ENCODE peak calls at places on chromosomes 4 and X, in nine cellular contexts. One of them, this sample, is unnamed. For H3K4me1, the result is how much of the 10 kb centered on the place peaks cover.

GRCh38 chr4:134202557-134202956 is 968 bp upstream of the PABPC4L start:
- DNase-seq in PC-3: peak
- DNase-seq in uterus: no peak
- DNase-seq in body of pancreas: no peak
- DNase-seq in endothelial cell of umbilical vein: peak
- DNase-seq in upper lobe of right lung: no peak
- DNase-seq in stomach: no peak
- DNase-seq in SJSA1: no peak
- DNase-seq in A549: no peak
- DNase-seq in this sample: no peak

GRCh38 chrX:80765226-80765625 is 44.5 kb downstream of the BRWD3 start:
- DNase-seq in A549: no peak
- DNase-seq in uterus: no peak
- DNase-seq in SJSA1: no peak
- DNase-seq in PC-3: peak
- DNase-seq in stomach: no peak
- DNase-seq in upper lobe of right lung: no peak
- DNase-seq in endothelial cell of umbilical vein: no peak
- DNase-seq in body of pancreas: no peak
- DNase-seq in this sample: no peak

GRCh38 chr4:157075811-157076577 is at the start of gene GLRB:
- DNase-seq in stomach: no peak
- DNase-seq in SJSA1: peak
- DNase-seq in upper lobe of right lung: peak
- DNase-seq in PC-3: peak
- DNase-seq in A549: peak
- DNase-seq in uterus: peak
- DNase-seq in body of pancreas: peak
- DNase-seq in endothelial cell of umbilical vein: peak
- DNase-seq in this sample: no peak

GRCh38 chr4:84418032-84418709 is 80.9 kb downstream of the NKX6-1 start:
- DNase-seq in body of pancreas: peak
- DNase-seq in PC-3: no peak
- DNase-seq in stomach: no peak
- DNase-seq in upper lobe of right lung: no peak
- DNase-seq in SJSA1: no peak
- DNase-seq in A549: no peak
- DNase-seq in uterus: no peak
- DNase-seq in endothelial cell of umbilical vein: no peak
- DNase-seq in this sample: no peak

GRCh38 chrX:56219702-56220101 is 12.5 kb upstream of the KLF8 start:
- DNase-seq in A549: no peak
- DNase-seq in upper lobe of right lung: no peak
- DNase-seq in SJSA1: no peak
- DNase-seq in stomach: no peak
- DNase-seq in endothelial cell of umbilical vein: peak
- DNase-seq in body of pancreas: no peak
- DNase-seq in PC-3: peak
- DNase-seq in uterus: no peak
- DNase-seq in this sample: no peak

GRCh38 chr4:187124311-187124710 is 400.7 kb upstream of the FAT1 start:
- DNase-seq in A549: no peak
- DNase-seq in PC-3: no peak
- DNase-seq in upper lobe of right lung: no peak
- DNase-seq in uterus: no peak
- DNase-seq in SJSA1: no peak
- DNase-seq in stomach: no peak
- DNase-seq in endothelial cell of umbilical vein: no peak
- DNase-seq in body of pancreas: no peak
- DNase-seq in this sample: no peak

GRCh38 chrX:100768679-100769338 is 36.9 kb upstream of the SYTL4 start:
- DNase-seq in endothelial cell of umbilical vein: peak
- DNase-seq in A549: peak
- DNase-seq in uterus: peak
- DNase-seq in PC-3: peak
- DNase-seq in upper lobe of right lung: peak
- DNase-seq in body of pancreas: peak
- DNase-seq in stomach: peak
- DNase-seq in SJSA1: peak
- DNase-seq in this sample: peak

GRCh38 chr4:56181140-56181950 is 205.9 kb downstream of the AASDH start:
- DNase-seq in A549: no peak
- DNase-seq in SJSA1: no peak
- DNase-seq in PC-3: no peak
- DNase-seq in upper lobe of right lung: no peak
- DNase-seq in stomach: no peak
- DNase-seq in body of pancreas: no peak
- DNase-seq in uterus: no peak
- DNase-seq in endothelial cell of umbilical vein: no peak
- DNase-seq in this sample: no peak

GRCh38 chrX:119008122-119008744 is 33.8 kb downstream of the LONRF3 start:
- DNase-seq in body of pancreas: peak
- DNase-seq in upper lobe of right lung: no peak
- DNase-seq in stomach: peak
- DNase-seq in SJSA1: no peak
- DNase-seq in uterus: no peak
- DNase-seq in A549: peak
- DNase-seq in PC-3: peak
- DNase-seq in endothelial cell of umbilical vein: peak
- DNase-seq in this sample: peak

GRCh38 chr4:146522098-146522861 is 540 bp upstream of the SLC10A7 start:
- DNase-seq in endothelial cell of umbilical vein: peak
- DNase-seq in A549: peak
- DNase-seq in body of pancreas: peak
- DNase-seq in PC-3: peak
- DNase-seq in upper lobe of right lung: peak
- DNase-seq in uterus: peak
- DNase-seq in stomach: peak
- DNase-seq in SJSA1: peak
- DNase-seq in this sample: peak

GRCh38 chrX:46722742-46723568 is 36.0 kb downstream of the SLC9A7 start:
- DNase-seq in upper lobe of right lung: no peak
- DNase-seq in A549: no peak
- DNase-seq in body of pancreas: no peak
- DNase-seq in uterus: no peak
- DNase-seq in PC-3: peak
- DNase-seq in stomach: no peak
- DNase-seq in endothelial cell of umbilical vein: no peak
- DNase-seq in SJSA1: no peak
- DNase-seq in this sample: no peak

GRCh38 chr4:153947124-153947523 is 158.2 kb upstream of the SFRP2 start:
- DNase-seq in PC-3: no peak
- DNase-seq in A549: no peak
- DNase-seq in upper lobe of right lung: no peak
- DNase-seq in uterus: no peak
- DNase-seq in SJSA1: no peak
- DNase-seq in body of pancreas: no peak
- DNase-seq in endothelial cell of umbilical vein: no peak
- DNase-seq in stomach: no peak
- DNase-seq in this sample: no peak

GRCh38 chrX:56764975-56765791 is 36.1 kb downstream of the NBDY start:
- DNase-seq in upper lobe of right lung: peak
- DNase-seq in endothelial cell of umbilical vein: no peak
- DNase-seq in stomach: no peak
- DNase-seq in body of pancreas: peak
- DNase-seq in uterus: no peak
- DNase-seq in PC-3: no peak
- DNase-seq in SJSA1: no peak
- DNase-seq in A549: no peak
- DNase-seq in this sample: no peak

GRCh38 chr4:155906554-155907247 is 3.2 kb downstream of the TDO2 start:
- DNase-seq in uterus: peak
- DNase-seq in body of pancreas: peak
- DNase-seq in upper lobe of right lung: no peak
- DNase-seq in stomach: no peak
- DNase-seq in SJSA1: peak
- DNase-seq in PC-3: peak
- DNase-seq in A549: no peak
- DNase-seq in endothelial cell of umbilical vein: no peak
- DNase-seq in this sample: no peak

GRCh38 chr4:181301735-181302380 is 941.3 kb upstream of the TENM3 start:
- DNase-seq in SJSA1: peak
- DNase-seq in endothelial cell of umbilical vein: no peak
- DNase-seq in PC-3: peak
- DNase-seq in upper lobe of right lung: peak
- DNase-seq in A549: peak
- DNase-seq in stomach: peak
- DNase-seq in uterus: no peak
- DNase-seq in body of pancreas: peak
- DNase-seq in this sample: no peak

GRCh38 chrX:37060999-37061398 is 52.8 kb downstream of the FAM47C start:
- DNase-seq in SJSA1: no peak
- DNase-seq in A549: no peak
- DNase-seq in PC-3: peak
- DNase-seq in body of pancreas: no peak
- DNase-seq in endothelial cell of umbilical vein: peak
- DNase-seq in stomach: no peak
- DNase-seq in uterus: no peak
- DNase-seq in upper lobe of right lung: no peak
- DNase-seq in this sample: no peak

GRCh38 chrX:29561417-29561816 is 653.9 kb upstream of the MAGEB2 start:
- DNase-seq in A549: no peak
- DNase-seq in body of pancreas: no peak
- DNase-seq in SJSA1: no peak
- DNase-seq in uterus: no peak
- DNase-seq in PC-3: no peak
- DNase-seq in upper lobe of right lung: no peak
- DNase-seq in endothelial cell of umbilical vein: no peak
- DNase-seq in stomach: no peak
- DNase-seq in this sample: no peak

DNA sequence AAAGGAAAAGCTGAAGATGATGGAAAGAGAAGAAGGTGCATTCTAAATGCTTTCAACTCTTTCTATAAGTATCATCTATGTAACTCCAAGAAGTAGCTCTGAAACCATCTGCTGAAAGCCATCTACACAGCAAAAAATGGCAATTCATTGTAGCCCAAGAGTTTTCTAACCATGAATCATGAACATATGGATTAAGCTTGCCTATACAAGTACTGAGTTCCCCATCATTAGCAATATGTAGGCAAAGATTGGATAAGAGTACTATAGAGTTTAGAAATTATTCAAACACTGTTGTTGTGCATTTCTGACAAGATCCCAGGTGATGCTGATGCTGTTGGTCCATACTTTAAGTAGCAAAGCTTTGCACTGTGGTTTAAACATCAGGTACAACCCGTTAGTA is 11.2 kb downstream of the DAPP1 start:
- DNase-seq in body of pancreas: no peak
- DNase-seq in upper lobe of right lung: no peak
- DNase-seq in PC-3: no peak
- DNase-seq in stomach: no peak
- DNase-seq in uterus: no peak
- DNase-seq in SJSA1: no peak
- DNase-seq in endothelial cell of umbilical vein: no peak
- DNase-seq in A549: no peak
- DNase-seq in this sample: no peak
- H3K4me1 ChIP-seq in body of pancreas: under half
- H3K4me1 ChIP-seq in upper lobe of right lung: under half
- H3K4me1 ChIP-seq in PC-3: under half
- H3K4me1 ChIP-seq in stomach: under half
- H3K4me1 ChIP-seq in uterus: under half
- H3K4me1 ChIP-seq in SJSA1: under half
- H3K4me1 ChIP-seq in endothelial cell of umbilical vein: under half
- H3K4me1 ChIP-seq in A549: under half
- H3K4me1 ChIP-seq in this sample: under half

DNA sequence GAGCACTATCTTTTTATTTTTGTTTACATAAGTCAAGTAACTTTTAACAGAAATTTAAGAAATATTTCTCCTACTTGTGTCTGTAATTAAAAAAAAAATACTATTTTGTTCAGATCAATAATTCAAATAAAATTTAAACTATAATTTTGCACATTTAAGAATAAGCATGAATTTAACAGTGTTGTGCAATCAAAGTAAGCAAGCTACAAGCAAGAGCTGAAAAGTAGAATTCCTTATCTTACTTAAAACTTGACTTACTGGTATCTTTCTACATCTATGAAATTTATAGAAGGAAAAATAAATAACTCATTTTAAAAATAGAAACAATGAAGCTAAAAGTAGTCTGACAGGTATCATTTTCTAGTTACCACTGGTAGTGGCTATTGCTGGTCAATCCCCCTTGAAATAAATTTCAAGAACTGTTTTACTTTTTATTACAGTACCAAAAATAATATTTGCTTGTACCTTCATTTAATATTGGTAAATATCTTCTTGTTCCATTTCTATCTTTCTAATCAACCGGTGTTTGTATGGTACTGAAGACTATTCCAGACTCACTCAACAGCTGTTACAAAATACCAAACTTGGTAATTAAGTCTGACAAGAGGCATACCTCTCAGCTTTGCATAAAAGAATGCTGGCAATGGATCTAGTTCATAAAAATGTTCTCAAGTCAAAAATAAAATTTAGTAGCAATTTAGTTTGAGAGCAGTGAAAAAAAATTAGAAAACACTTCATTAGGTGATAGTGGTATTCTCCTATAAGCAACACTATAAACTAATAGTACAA is 62.2 kb downstream of the NOCT start:
- DNase-seq in uterus: no peak
- DNase-seq in SJSA1: no peak
- DNase-seq in PC-3: no peak
- DNase-seq in stomach: no peak
- DNase-seq in endothelial cell of umbilical vein: no peak
- DNase-seq in A549: no peak
- DNase-seq in body of pancreas: no peak
- DNase-seq in upper lobe of right lung: no peak
- DNase-seq in this sample: no peak
- H3K4me1 ChIP-seq in uterus: under half
- H3K4me1 ChIP-seq in SJSA1: under half
- H3K4me1 ChIP-seq in PC-3: under half
- H3K4me1 ChIP-seq in stomach: under half
- H3K4me1 ChIP-seq in endothelial cell of umbilical vein: under half
- H3K4me1 ChIP-seq in A549: under half
- H3K4me1 ChIP-seq in body of pancreas: half or more
- H3K4me1 ChIP-seq in upper lobe of right lung: half or more
- H3K4me1 ChIP-seq in this sample: under half

GRCh38 chrX:130086414-130087207 is 23.7 kb downstream of the ELF4 start:
- DNase-seq in A549: no peak
- DNase-seq in upper lobe of right lung: no peak
- DNase-seq in body of pancreas: no peak
- DNase-seq in endothelial cell of umbilical vein: no peak
- DNase-seq in PC-3: no peak
- DNase-seq in uterus: no peak
- DNase-seq in stomach: no peak
- DNase-seq in SJSA1: no peak
- DNase-seq in this sample: peak
- H3K4me1 ChIP-seq in A549: under half
- H3K4me1 ChIP-seq in upper lobe of right lung: under half
- H3K4me1 ChIP-seq in body of pancreas: under half
- H3K4me1 ChIP-seq in endothelial cell of umbilical vein: under half
- H3K4me1 ChIP-seq in PC-3: under half
- H3K4me1 ChIP-seq in uterus: under half
- H3K4me1 ChIP-seq in stomach: under half
- H3K4me1 ChIP-seq in SJSA1: half or more
- H3K4me1 ChIP-seq in this sample: under half

DNA sequence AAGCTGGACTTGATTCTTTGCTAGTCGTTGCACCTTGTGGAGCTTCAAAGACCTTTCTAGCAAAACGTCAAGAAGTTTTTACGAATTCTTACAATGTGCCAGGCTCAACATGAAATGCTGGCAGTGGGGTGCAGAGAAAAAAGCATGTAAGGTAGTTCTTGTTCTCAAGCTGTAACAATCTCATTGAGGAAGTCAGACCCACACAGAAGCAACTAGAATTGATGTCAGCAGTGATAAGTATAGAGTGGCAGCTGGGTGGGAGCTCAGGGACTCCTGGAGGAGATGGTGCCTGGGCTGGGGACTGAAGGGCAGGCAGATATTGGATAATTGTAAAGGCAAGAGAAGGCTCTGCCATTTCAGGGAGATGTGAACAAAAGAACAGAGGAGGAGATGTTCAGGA is 82.3 kb downstream of the ATG4A start:
- DNase-seq in uterus: no peak
- DNase-seq in PC-3: no peak
- DNase-seq in stomach: no peak
- DNase-seq in endothelial cell of umbilical vein: no peak
- DNase-seq in upper lobe of right lung: no peak
- DNase-seq in body of pancreas: no peak
- DNase-seq in A549: no peak
- DNase-seq in SJSA1: no peak
- DNase-seq in this sample: no peak
- H3K4me1 ChIP-seq in uterus: under half
- H3K4me1 ChIP-seq in PC-3: under half
- H3K4me1 ChIP-seq in stomach: under half
- H3K4me1 ChIP-seq in endothelial cell of umbilical vein: under half
- H3K4me1 ChIP-seq in upper lobe of right lung: under half
- H3K4me1 ChIP-seq in body of pancreas: under half
- H3K4me1 ChIP-seq in A549: under half
- H3K4me1 ChIP-seq in SJSA1: under half
- H3K4me1 ChIP-seq in this sample: under half

This sample was measured in naive thymus-derived CD4-positive, alpha-beta T cell.